ENCODE peak calls at places on chromosome 21, in seven cellular contexts. One of them, this sample, is unnamed.

GRCh38 chr21:38352536-38353219 is 95.9 kb downstream of the KCNJ15 start:
- DNase-seq in right cardiac atrium: peak; percentile 57
- DNase-seq in AG08396: peak; percentile 76
- DNase-seq in CD8-positive, alpha-beta memory T cell: no peak
- DNase-seq in NCI-H345: no peak
- DNase-seq in NCI-H1694: peak; percentile 52
- DNase-seq in NCI-H1105: peak; percentile 70
- DNase-seq in this sample: peak; percentile 68

GRCh38 chr21:37225440-37225839 is 41.7 kb downstream of the VPS26C start:
- DNase-seq in NCI-H1105: no peak
- DNase-seq in NCI-H1694: no peak
- DNase-seq in CD8-positive, alpha-beta memory T cell: peak; percentile 18
- DNase-seq in NCI-H345: no peak
- DNase-seq in AG08396: no peak
- DNase-seq in right cardiac atrium: no peak
- DNase-seq in this sample: no peak

GRCh38 chr21:46634427-46634826 is 1.0 kb upstream of the PRMT2 start:
- DNase-seq in CD8-positive, alpha-beta memory T cell: no peak
- DNase-seq in NCI-H1105: no peak
- DNase-seq in AG08396: no peak
- DNase-seq in right cardiac atrium: no peak
- DNase-seq in NCI-H345: no peak
- DNase-seq in NCI-H1694: no peak
- DNase-seq in this sample: no peak

GRCh38 chr21:36783612-36784383 is 84.9 kb downstream of the SIM2 start:
- DNase-seq in NCI-H1105: no peak
- DNase-seq in CD8-positive, alpha-beta memory T cell: no peak
- DNase-seq in AG08396: peak; percentile 39
- DNase-seq in right cardiac atrium: no peak
- DNase-seq in NCI-H1694: no peak
- DNase-seq in NCI-H345: no peak
- DNase-seq in this sample: no peak

GRCh38 chr21:39020751-39021474 is 162.3 kb downstream of the PSMG1 start:
- DNase-seq in NCI-H1105: no peak
- DNase-seq in CD8-positive, alpha-beta memory T cell: no peak
- DNase-seq in right cardiac atrium: peak; percentile 45
- DNase-seq in NCI-H345: no peak
- DNase-seq in NCI-H1694: no peak
- DNase-seq in AG08396: peak; percentile 87
- DNase-seq in this sample: no peak

GRCh38 chr21:33478182-33478581 is 1.6 kb downstream of the TMEM50B start:
- DNase-seq in NCI-H1105: no peak
- DNase-seq in AG08396: no peak
- DNase-seq in right cardiac atrium: no peak
- DNase-seq in NCI-H345: no peak
- DNase-seq in CD8-positive, alpha-beta memory T cell: no peak
- DNase-seq in NCI-H1694: no peak
- DNase-seq in this sample: no peak

GRCh38 chr21:32135401-32136363 is 143.2 kb downstream of the MIS18A start:
- DNase-seq in right cardiac atrium: peak; percentile 21
- DNase-seq in NCI-H1694: peak; percentile 60
- DNase-seq in AG08396: no peak
- DNase-seq in NCI-H345: no peak
- DNase-seq in NCI-H1105: no peak
- DNase-seq in CD8-positive, alpha-beta memory T cell: no peak
- DNase-seq in this sample: no peak

GRCh38 chr21:46149205-46149901 is 6.0 kb downstream of the FTCD start:
- DNase-seq in NCI-H345: no peak
- DNase-seq in right cardiac atrium: peak; percentile 6
- DNase-seq in NCI-H1105: no peak
- DNase-seq in AG08396: no peak
- DNase-seq in CD8-positive, alpha-beta memory T cell: no peak
- DNase-seq in NCI-H1694: no peak
- DNase-seq in this sample: no peak

GRCh38 chr21:32524010-32524719 is 61.2 kb downstream of the TCP10L start:
- DNase-seq in CD8-positive, alpha-beta memory T cell: no peak
- DNase-seq in right cardiac atrium: peak; percentile 75
- DNase-seq in AG08396: no peak
- DNase-seq in NCI-H1694: no peak
- DNase-seq in NCI-H345: no peak
- DNase-seq in NCI-H1105: no peak
- DNase-seq in this sample: no peak

GRCh38 chr21:15015622-15016471 is 49.0 kb downstream of the NRIP1 start:
- DNase-seq in right cardiac atrium: no peak
- DNase-seq in NCI-H345: no peak
- DNase-seq in NCI-H1105: no peak
- DNase-seq in CD8-positive, alpha-beta memory T cell: no peak
- DNase-seq in NCI-H1694: no peak
- DNase-seq in AG08396: peak; percentile 15
- DNase-seq in this sample: no peak

GRCh38 chr21:20999567-21000169 is 1.5 kb downstream of the NCAM2 start:
- DNase-seq in CD8-positive, alpha-beta memory T cell: no peak
- DNase-seq in NCI-H1105: peak; percentile 24
- DNase-seq in AG08396: peak; percentile 71
- DNase-seq in NCI-H1694: peak; percentile 47
- DNase-seq in NCI-H345: peak; percentile 56
- DNase-seq in right cardiac atrium: peak; percentile 15
- DNase-seq in this sample: peak; percentile 55

GRCh38 chr21:42112857-42113256 is 41.7 kb downstream of the UMODL1 start:
- DNase-seq in AG08396: no peak
- DNase-seq in NCI-H345: peak; percentile 78
- DNase-seq in NCI-H1105: no peak
- DNase-seq in right cardiac atrium: no peak
- DNase-seq in NCI-H1694: peak; percentile 62
- DNase-seq in CD8-positive, alpha-beta memory T cell: no peak
- DNase-seq in this sample: no peak

GRCh38 chr21:15289896-15290841 is 225.4 kb upstream of the NRIP1 start:
- DNase-seq in right cardiac atrium: no peak
- DNase-seq in CD8-positive, alpha-beta memory T cell: no peak
- DNase-seq in AG08396: no peak
- DNase-seq in NCI-H345: no peak
- DNase-seq in NCI-H1694: no peak
- DNase-seq in NCI-H1105: peak; percentile 91
- DNase-seq in this sample: no peak

GRCh38 chr21:46456750-46457149 is 1.9 kb upstream of the DIP2A start:
- DNase-seq in right cardiac atrium: no peak
- DNase-seq in NCI-H1694: no peak
- DNase-seq in AG08396: no peak
- DNase-seq in CD8-positive, alpha-beta memory T cell: no peak
- DNase-seq in NCI-H345: no peak
- DNase-seq in NCI-H1105: no peak
- DNase-seq in this sample: no peak

GRCh38 chr21:15122241-15122640 is 57.4 kb upstream of the NRIP1 start:
- DNase-seq in right cardiac atrium: no peak
- DNase-seq in AG08396: no peak
- DNase-seq in NCI-H345: no peak
- DNase-seq in NCI-H1105: no peak
- DNase-seq in NCI-H1694: no peak
- DNase-seq in CD8-positive, alpha-beta memory T cell: no peak
- DNase-seq in this sample: no peak

GRCh38 chr21:36127977-36128376 is 6.9 kb upstream of the CBR3 start:
- DNase-seq in NCI-H1105: no peak
- DNase-seq in NCI-H345: no peak
- DNase-seq in NCI-H1694: no peak
- DNase-seq in right cardiac atrium: no peak
- DNase-seq in AG08396: no peak
- DNase-seq in CD8-positive, alpha-beta memory T cell: no peak
- DNase-seq in this sample: no peak

GRCh38 chr21:45974073-45975016 is 7.2 kb upstream of the COL6A1 start:
- DNase-seq in NCI-H1105: peak; percentile 23
- DNase-seq in NCI-H1694: no peak
- DNase-seq in CD8-positive, alpha-beta memory T cell: no peak
- DNase-seq in right cardiac atrium: peak; percentile 80
- DNase-seq in AG08396: peak; percentile 80
- DNase-seq in NCI-H345: peak; percentile 33
- DNase-seq in this sample: no peak

GRCh38 chr21:44696572-44696971 is 400 bp upstream of the KRTAP10-12 start:
- DNase-seq in right cardiac atrium: no peak
- DNase-seq in NCI-H345: no peak
- DNase-seq in AG08396: no peak
- DNase-seq in CD8-positive, alpha-beta memory T cell: no peak
- DNase-seq in NCI-H1694: no peak
- DNase-seq in NCI-H1105: no peak
- DNase-seq in this sample: no peak

GRCh38 chr21:42973309-42973990 is 912 bp upstream of the PKNOX1 start:
- DNase-seq in CD8-positive, alpha-beta memory T cell: no peak
- DNase-seq in right cardiac atrium: no peak
- DNase-seq in NCI-H1105: no peak
- DNase-seq in AG08396: no peak
- DNase-seq in NCI-H345: no peak
- DNase-seq in NCI-H1694: no peak
- DNase-seq in this sample: no peak

GRCh38 chr21:15138475-15138874 is 73.7 kb upstream of the NRIP1 start:
- DNase-seq in CD8-positive, alpha-beta memory T cell: no peak
- DNase-seq in NCI-H1694: no peak
- DNase-seq in NCI-H1105: peak; percentile 64
- DNase-seq in NCI-H345: no peak
- DNase-seq in right cardiac atrium: no peak
- DNase-seq in AG08396: no peak
- DNase-seq in this sample: no peak

GRCh38 chr21:26966978-26967913 is at the start of gene ADAMTS5:
- DNase-seq in AG08396: peak; percentile 78
- DNase-seq in NCI-H345: no peak
- DNase-seq in NCI-H1694: peak; percentile 82
- DNase-seq in CD8-positive, alpha-beta memory T cell: no peak
- DNase-seq in NCI-H1105: no peak
- DNase-seq in right cardiac atrium: peak; percentile 61
- DNase-seq in this sample: no peak

GRCh38 chr21:14877581-14878228 is 187.1 kb downstream of the NRIP1 start:
- DNase-seq in NCI-H1694: no peak
- DNase-seq in NCI-H345: no peak
- DNase-seq in CD8-positive, alpha-beta memory T cell: no peak
- DNase-seq in NCI-H1105: no peak
- DNase-seq in right cardiac atrium: no peak
- DNase-seq in AG08396: no peak
- DNase-seq in this sample: no peak

GRCh38 chr21:29656504-29657227 is 283.1 kb downstream of the GRIK1 start:
- DNase-seq in right cardiac atrium: no peak
- DNase-seq in CD8-positive, alpha-beta memory T cell: no peak
- DNase-seq in AG08396: peak; percentile 17
- DNase-seq in NCI-H345: no peak
- DNase-seq in NCI-H1105: no peak
- DNase-seq in NCI-H1694: no peak
- DNase-seq in this sample: peak; percentile 63

This sample was measured in SHP77.